ENCODE peak calls at places on chromosomes 6 and 20, in five cellular contexts. S, O, N, P and Q are unnamed samples. For H3K9me2, the result is how much of the 10 kb centered on the place peaks cover.

GRCh38 chr6:73675466-73676098 is 20.4 kb upstream of the CD109 start:
- DNase-seq in S (peak), P (peak), O (peak), N (peak), Q (peak)

GRCh38 chr20:10555865-10556308 is 117.9 kb downstream of the JAG1 start:
- DNase-seq in N (no peak), P (no peak), S (no peak), O (peak), Q (no peak)

GRCh38 chr6:29748391-29749352 is 25.4 kb downstream of the HLA-F start:
- DNase-seq in N (peak), S (peak), O (peak), P (peak), Q (peak)

GRCh38 chr6:166156942-166157341 is 10.7 kb downstream of the TBXT start:
- DNase-seq in P (no peak), S (peak), N (peak), O (peak), Q (no peak)

GRCh38 chr20:45898285-45898684 is 7.2 kb downstream of the CTSA start:
- DNase-seq in O (no peak), P (no peak), S (no peak), N (no peak), Q (no peak)

GRCh38 chr20:32034581-32035397 is 17.3 kb upstream of the HCK start:
- DNase-seq in P (no peak), N (peak), S (no peak), O (no peak), Q (peak)

GRCh38 chr6:13859871-13860555 is 45.7 kb upstream of the MCUR1 start:
- DNase-seq in N (peak), S (no peak), O (no peak), P (no peak), Q (no peak)

GRCh38 chr6:27159725-27160124 is 87.8 kb upstream of the PRSS16 start:
- DNase-seq in O (no peak), S (no peak), N (no peak), P (no peak), Q (no peak)

GRCh38 chr6:142367501-142368018 is 65.8 kb downstream of the ADGRG6 start:
- DNase-seq in N (no peak), O (no peak), S (no peak), P (no peak), Q (no peak)

GRCh38 chr6:89985744-89986493 is 91.7 kb downstream of the GJA10 start:
- DNase-seq in O (no peak), P (no peak), N (no peak), S (peak), Q (no peak)

GRCh38 chr6:153503810-153504209 is 372.7 kb upstream of the RGS17 start:
- DNase-seq in N (peak), O (peak), P (no peak), S (no peak), Q (peak)

GRCh38 chr20:35174458-35175216 is 2.8 kb downstream of the PROCR start:
- DNase-seq in P (no peak), O (no peak), S (no peak), N (peak), Q (no peak)

GRCh38 chr6:159887146-159887545 is 3.6 kb upstream of the MAS1 start:
- DNase-seq in P (no peak), N (no peak), O (no peak), S (no peak), Q (no peak)

GRCh38 chr6:11938285-11938890 is 73.7 kb upstream of the HIVEP1 start:
- DNase-seq in P (no peak), O (no peak), N (peak), S (peak), Q (no peak)

GRCh38 chr6:148448371-148449010 is 105.9 kb downstream of the SASH1 start:
- DNase-seq in O (no peak), S (no peak), P (no peak), N (no peak), Q (no peak)

GRCh38 chr6:514396-514973 is 122.9 kb downstream of the IRF4 start:
- DNase-seq in P (no peak), N (peak), O (no peak), S (no peak), Q (no peak)

GRCh38 chr6:135815216-135815615 is 36.3 kb upstream of the PDE7B start:
- DNase-seq in O (no peak), N (peak), P (no peak), S (no peak), Q (no peak)

GRCh38 chr20:4025679-4026078 is 10.3 kb upstream of the RNF24 start:
- DNase-seq in N (no peak), S (no peak), O (no peak), P (no peak), Q (no peak)

GRCh38 chr6:161169690-161170089 is 104.2 kb downstream of the AGPAT4 start:
- DNase-seq in O (no peak), S (peak), N (no peak), P (no peak), Q (peak)

GRCh38 chr6:48068326-48069191 is 42.4 kb downstream of the PTCHD4 start:
- DNase-seq in N (peak), S (peak), P (no peak), O (no peak), Q (no peak)

GRCh38 chr6:138307352-138307751 is 70.4 kb upstream of the SMIM28 start:
- DNase-seq in O (peak), S (no peak), P (no peak), N (no peak), Q (no peak)

GRCh38 chr20:31861346-31862156 is 8.8 kb downstream of the DUSP15 start:
- DNase-seq in N (peak), P (no peak), S (peak), O (peak), Q (peak)

GRCh38 chr20:32562495-32562911 is 22.6 kb downstream of the NOL4L start:
- DNase-seq in S (no peak), O (no peak), N (peak), P (no peak), Q (no peak)

GRCh38 chr6:18400831-18401446 is 13.8 kb downstream of the RNF144B start:
- DNase-seq in N (no peak), S (no peak), O (no peak), P (no peak), Q (peak)

GRCh38 chr6:157714153-157714490 is 108.9 kb upstream of the SNX9 start:
- DNase-seq in O (no peak), P (no peak), N (no peak), S (no peak), Q (no peak)

GRCh38 chr6:104955927-104956662 is 812 bp upstream of the LIN28B start:
- DNase-seq in S (peak), N (peak), O (no peak), P (no peak), Q (peak)

GRCh38 chr20:54714817-54715216 is 239.4 kb downstream of the DOK5 start:
- DNase-seq in S (no peak), N (no peak), O (no peak), P (no peak), Q (no peak)

GRCh38 chr20:54711061-54711460 is 235.7 kb downstream of the DOK5 start:
- DNase-seq in O (no peak), P (no peak), S (no peak), N (no peak), Q (no peak)

GRCh38 chr20:54716169-54716747 is 240.9 kb downstream of the DOK5 start:
- DNase-seq in N (no peak), P (no peak), S (no peak), O (no peak), Q (no peak)

GRCh38 chr20:54713727-54714126 is 238.3 kb downstream of the DOK5 start:
- DNase-seq in S (no peak), P (no peak), O (no peak), N (no peak), Q (no peak)

DNA sequence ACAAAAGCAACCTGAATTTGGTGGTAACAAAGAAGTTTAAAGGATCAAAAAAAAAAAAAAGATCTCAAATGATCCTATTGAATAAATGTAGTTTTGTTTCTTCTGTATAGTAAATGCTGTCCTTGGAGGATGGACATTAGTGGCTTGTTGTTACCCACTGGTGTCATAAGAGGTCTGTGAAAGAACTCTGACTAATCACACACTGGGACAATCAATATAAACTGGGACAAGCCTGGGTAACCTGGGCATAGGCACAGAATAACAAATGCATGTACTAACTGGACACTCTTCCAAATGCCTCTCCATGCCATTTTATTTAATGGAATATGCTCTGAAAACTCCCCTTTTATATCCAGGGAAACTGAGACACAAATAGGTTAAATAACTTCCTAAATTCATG is 241.4 kb downstream of the DOK5 start:
- DNase-seq in S (no peak), N (no peak), P (no peak), O (no peak), Q (no peak)
- H3K9me2 ChIP-seq in S (under half), N (under half), P (under half), O (under half), Q (under half)

GRCh38 chr6:169883316-169883715 is 131.9 kb downstream of the ERMARD start:
- DNase-seq in O (no peak), P (no peak), N (no peak), S (no peak), Q (no peak)
- H3K9me2 ChIP-seq in O (under half), P (under half), N (under half), S (under half), Q (under half)

GRCh38 chr6:66340736-66341135 is 633.7 kb upstream of the EYS start:
- DNase-seq in P (no peak), S (no peak), N (no peak), O (no peak), Q (no peak)
- H3K9me2 ChIP-seq in P (under half), S (under half), N (under half), O (under half), Q (under half)

DNA sequence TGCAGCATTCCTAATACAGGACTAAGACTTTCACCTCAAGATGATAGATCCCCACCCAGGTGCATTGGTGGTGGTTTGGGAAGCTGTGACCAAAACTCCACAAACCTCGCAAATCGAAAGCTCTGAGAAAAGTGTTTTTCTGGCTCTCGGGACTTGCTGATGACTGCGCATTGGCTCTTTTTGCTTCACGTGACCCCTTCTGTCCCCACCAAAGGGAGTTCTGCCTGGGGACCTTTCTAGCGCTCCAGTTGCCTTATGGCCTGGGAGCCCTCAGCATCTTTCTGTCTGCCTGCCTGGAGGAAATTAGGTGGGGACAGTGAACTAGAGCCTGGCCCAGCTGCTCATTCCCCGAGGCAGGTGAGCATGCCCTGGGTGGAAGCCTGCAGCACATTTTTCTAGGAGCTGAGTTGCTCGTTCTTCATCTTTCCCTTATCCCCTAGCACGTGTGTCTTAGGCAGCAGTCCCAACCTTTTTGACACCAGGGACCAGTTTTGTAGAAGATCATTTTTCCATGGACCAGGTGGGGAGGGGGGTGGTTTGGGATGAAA is 90.2 kb downstream of the TXNDC5 start:
- DNase-seq in N (no peak), P (no peak), O (no peak), S (no peak), Q (no peak)
- H3K9me2 ChIP-seq in N (under half), P (under half), O (under half), S (under half), Q (under half)

GRCh38 chr6:46948699-46949098 is 27.0 kb upstream of the ADGRF5 start:
- DNase-seq in N (no peak), S (no peak), O (no peak), P (no peak), Q (no peak)

GRCh38 chr6:46949662-46950280 is 28.0 kb upstream of the ADGRF5 start:
- DNase-seq in S (no peak), O (no peak), P (no peak), N (no peak), Q (no peak)

GRCh38 chr6:46947497-46947896 is 25.8 kb upstream of the ADGRF5 start:
- DNase-seq in N (no peak), S (no peak), P (no peak), O (no peak), Q (no peak)
- H3K9me2 ChIP-seq in N (under half), S (under half), P (under half), O (under half), Q (under half)